ENCODE peak calls at places on chromosomes 11 and 22, in four cellular contexts. I is pulmonary artery endothelial cell, W is ovary, O is chondrocyte. P is an unnamed sample.

GRCh38 chr11:8533332-8533731 is 60.7 kb downstream of the STK33 start:
- DNase-seq in I (no peak), W (no peak), O (no peak), P (no peak)

GRCh38 chr11:108319541-108320145 is 96.8 kb downstream of the ATM start:
- DNase-seq in I (no peak), W (no peak), O (no peak), P (no peak)

GRCh38 chr11:130763087-130763980 is 152.9 kb downstream of the SNX19 start:
- DNase-seq in I (no peak), W (no peak), O (no peak), P (no peak)

GRCh38 chr22:42151924-42152635 is 21.5 kb upstream of the CYP2D6 start:
- DNase-seq in I (no peak), W (no peak), O (peak; percentile 77), P (no peak)

GRCh38 chr11:68036717-68037239 is 2.0 kb upstream of the TCIRG1 start:
- DNase-seq in I (no peak), W (no peak), O (no peak), P (peak; percentile 52)

GRCh38 chr22:49664891-49665290 is 162.8 kb downstream of the BRD1 start:
- DNase-seq in I (no peak), W (no peak), O (no peak), P (no peak)

GRCh38 chr11:18253222-18253621 is 4.8 kb upstream of the SAA2 start:
- DNase-seq in I (no peak), W (no peak), O (no peak), P (no peak)

GRCh38 chr11:87139475-87139874 is 101.7 kb downstream of the TMEM135 start:
- DNase-seq in I (no peak), W (no peak), O (no peak), P (no peak)

GRCh38 chr11:73376803-73377629 is 817 bp downstream of the RELT start:
- DNase-seq in I (peak; percentile 32), W (peak; percentile 69), O (no peak), P (peak; percentile 42)

GRCh38 chr11:74055938-74056337 is 47.1 kb upstream of the UCP3 start:
- DNase-seq in I (no peak), W (no peak), O (no peak), P (no peak)

GRCh38 chr11:115234794-115235193 is 269.4 kb downstream of the CADM1 start:
- DNase-seq in I (no peak), W (no peak), O (no peak), P (no peak)

GRCh38 chr11:108221401-108221800 is 1.0 kb downstream of the NPAT start:
- DNase-seq in I (peak; percentile 41), W (no peak), O (no peak), P (no peak)

GRCh38 chr11:118281284-118281683 is 17.2 kb upstream of the MPZL2 start:
- DNase-seq in I (no peak), W (no peak), O (no peak), P (no peak)

GRCh38 chr11:95584589-95584988 is 205.0 kb downstream of the FAM76B start:
- DNase-seq in I (no peak), W (no peak), O (no peak), P (no peak)

GRCh38 chr11:121451982-121452608 is at the start of gene SORL1:
- DNase-seq in I (no peak), W (peak; percentile 89), O (no peak), P (peak; percentile 79)

GRCh38 chr11:21142007-21142406 is 472.6 kb downstream of the NELL1 start:
- DNase-seq in I (no peak), W (no peak), O (no peak), P (no peak)

GRCh38 chr22:27258773-27259172 is 542.8 kb downstream of the MN1 start:
- DNase-seq in I (no peak), W (no peak), O (no peak), P (no peak)

GRCh38 chr22:32430352-32430751 is 18.3 kb upstream of the RTCB start:
- DNase-seq in I (no peak), W (no peak), O (no peak), P (no peak)

GRCh38 chr22:21952586-21953571 is at the start of gene PPM1F:
- DNase-seq in I (no peak), W (peak; percentile 93), O (no peak), P (peak; percentile 86)

GRCh38 chr11:6285019-6285418 is 25.4 kb downstream of the CCKBR start:
- DNase-seq in I (no peak), W (no peak), O (no peak), P (no peak)

GRCh38 chr11:77590194-77590591 is 440 bp downstream of the AQP11 start:
- DNase-seq in I (no peak), W (peak; percentile 71), O (no peak), P (peak; percentile 25)

GRCh38 chr11:93444671-93445073 is 98.5 kb downstream of the SMCO4 start:
- DNase-seq in I (no peak), W (no peak), O (no peak), P (no peak)

GRCh38 chr11:130691581-130691980 is 224.7 kb downstream of the SNX19 start:
- DNase-seq in I (no peak), W (no peak), O (no peak), P (no peak)

GRCh38 chr11:71465054-71465453 is 12.1 kb downstream of the NADSYN1 start:
- DNase-seq in I (no peak), W (no peak), O (peak; percentile 34), P (no peak)

GRCh38 chr11:28366549-28367341 is 258.6 kb downstream of the METTL15 start:
- DNase-seq in I (no peak), W (no peak), O (no peak), P (no peak)

GRCh38 chr22:39470462-39471335 is 13.9 kb downstream of the MGAT3 start:
- DNase-seq in I (no peak), W (no peak), O (no peak), P (no peak)

GRCh38 chr11:127994736-127995135 is 592.6 kb downstream of the ETS1 start:
- DNase-seq in I (no peak), W (no peak), O (no peak), P (no peak)

GRCh38 chr11:109425554-109425953 is 3.6 kb downstream of the C11orf87 start:
- DNase-seq in I (no peak), W (no peak), O (no peak), P (no peak)

GRCh38 chr11:115963170-115963569 is 459.0 kb upstream of the CADM1 start:
- DNase-seq in I (no peak), W (no peak), O (no peak), P (no peak)

GRCh38 chr11:17102447-17102846 is 25.0 kb upstream of the RPS13 start:
- DNase-seq in I (no peak), W (no peak), O (no peak), P (no peak)

GRCh38 chr11:60851327-60852059 is 4.3 kb downstream of the PTGDR2 start:
- DNase-seq in I (no peak), W (no peak), O (no peak), P (no peak)

GRCh38 chr11:1310772-1311468 is 1.5 kb upstream of the TOLLIP start:
- DNase-seq in I (no peak), W (no peak), O (no peak), P (no peak)

GRCh38 chr11:115501895-115502589 is 2.2 kb downstream of the CADM1 start:
- DNase-seq in I (no peak), W (no peak), O (no peak), P (no peak)